ENCODE peak calls at places on chromosomes 11 and 22, in six cellular contexts. I is mesenchymal stem cell, Y is PC-3, R is OCI-LY7, T is IMR-90, B is keratinocyte. U is an unnamed sample.

GRCh38 chr22:39308614-39309363 is 10.6 kb downstream of the RPL3 start:
- DNase-seq in R (no peak), I (peak; percentile 95), T (peak; percentile 96), Y (peak; percentile 89), B (no peak), U (no peak)

GRCh38 chr11:14248577-14248976 is 110.4 kb downstream of the RRAS2 start:
- DNase-seq in T (no peak), R (peak; percentile 45), I (no peak), Y (no peak), B (no peak), U (peak; percentile 82)

GRCh38 chr11:117424781-117425180 is 97.1 kb downstream of the CEP164 start:
- DNase-seq in T (no peak), R (no peak), Y (no peak), B (no peak), I (peak; percentile 7), U (no peak)

GRCh38 chr22:30701872-30702271 is 7.2 kb downstream of the OSBP2 start:
- DNase-seq in I (no peak), T (peak; percentile 61), R (no peak), B (no peak), Y (peak; percentile 57), U (no peak)

GRCh38 chr11:118565062-118565461 is 669 bp downstream of the IFT46 start:
- DNase-seq in R (no peak), Y (peak; percentile 11), I (no peak), B (no peak), T (no peak), U (no peak)

GRCh38 chr11:64858467-64859401 is 14.3 kb upstream of the CDC42BPG start:
- DNase-seq in R (peak; percentile 68), T (no peak), Y (peak; percentile 50), B (no peak), I (no peak), U (no peak)

GRCh38 chr11:66546966-66547661 is 411 bp downstream of the ACTN3 start:
- DNase-seq in Y (no peak), R (no peak), T (no peak), I (no peak), B (no peak), U (peak; percentile 67)

GRCh38 chr11:118846181-118846946 is 37.3 kb upstream of the CXCR5 start:
- DNase-seq in R (no peak), Y (no peak), B (no peak), T (no peak), I (no peak), U (peak; percentile 28)

GRCh38 chr22:30453731-30454510 is 17.9 kb downstream of the SEC14L3 start:
- DNase-seq in B (no peak), R (no peak), I (peak; percentile 12), T (no peak), Y (no peak), U (peak; percentile 50)

GRCh38 chr11:43021466-43021865 is 290.3 kb upstream of the API5 start:
- DNase-seq in Y (peak; percentile 15), B (no peak), I (no peak), R (peak; percentile 15), T (no peak), U (peak; percentile 51)

GRCh38 chr22:31852691-31853370 is 91.5 kb upstream of the YWHAH start:
- DNase-seq in Y (no peak), I (no peak), T (peak; percentile 21), R (no peak), B (no peak), U (peak; percentile 24)

GRCh38 chr11:116432301-116432700 is 340.5 kb downstream of the BUD13 start:
- DNase-seq in B (no peak), T (no peak), R (no peak), Y (no peak), I (no peak), U (no peak)

GRCh38 chr11:87451400-87451799 is 413.7 kb downstream of the TMEM135 start:
- DNase-seq in I (peak; percentile 21), T (peak; percentile 33), B (no peak), R (no peak), Y (peak; percentile 42), U (peak; percentile 28)

GRCh38 chr22:48825802-48826520 is 1001.7 kb downstream of the BRD1 start:
- DNase-seq in T (no peak), B (no peak), R (no peak), Y (no peak), I (no peak), U (no peak)

GRCh38 chr11:70225629-70226582 is 22.8 kb downstream of the FADD start:
- DNase-seq in R (no peak), B (no peak), I (no peak), T (no peak), Y (no peak), U (no peak)

GRCh38 chr22:38963872-38964271 is 6.5 kb downstream of the APOBEC3A start:
- DNase-seq in R (no peak), Y (no peak), I (no peak), T (no peak), B (no peak), U (no peak)

GRCh38 chr11:27717377-27717776 is 17.1 kb upstream of the BDNF start:
- DNase-seq in B (no peak), T (no peak), I (peak; percentile 58), Y (peak; percentile 50), R (no peak), U (no peak)

GRCh38 chr22:29994027-29994715 is 86.1 kb upstream of the HORMAD2 start:
- DNase-seq in R (no peak), I (peak; percentile 74), T (peak; percentile 89), Y (peak; percentile 72), B (no peak), U (no peak)

GRCh38 chr11:61254403-61255025 is 13.5 kb downstream of the PGA5 start:
- DNase-seq in T (peak; percentile 52), Y (peak; percentile 79), I (peak; percentile 61), R (peak; percentile 69), B (peak; percentile 35), U (peak; percentile 72)

GRCh38 chr22:39214383-39215069 is 30.3 kb downstream of the PDGFB start:
- DNase-seq in Y (peak; percentile 94), I (peak; percentile 20), T (peak; percentile 36), B (peak; percentile 83), R (no peak), U (peak; percentile 77)

GRCh38 chr22:49790912-49791311 is 36.8 kb downstream of the BRD1 start:
- DNase-seq in T (no peak), R (no peak), I (no peak), B (no peak), Y (no peak), U (no peak)

GRCh38 chr11:29227816-29228215 is 789.0 kb downstream of the KCNA4 start:
- DNase-seq in I (no peak), Y (no peak), T (no peak), B (no peak), R (no peak), U (no peak)

GRCh38 chr22:19377565-19378361 is 53.8 kb downstream of the HIRA start:
- DNase-seq in I (no peak), R (no peak), Y (no peak), B (no peak), T (no peak), U (no peak)

GRCh38 chr11:18313985-18314763 is 7.8 kb downstream of the HPS5 start:
- DNase-seq in T (peak; percentile 36), Y (no peak), I (peak; percentile 54), R (no peak), B (peak; percentile 62), U (no peak)

GRCh38 chr11:10680956-10681487 is 12.5 kb downstream of the IRAG1 start:
- DNase-seq in I (peak; percentile 42), Y (no peak), B (no peak), T (peak; percentile 62), R (no peak), U (no peak)

GRCh38 chr22:37544955-37545702 is 15.2 kb upstream of the CDC42EP1 start:
- DNase-seq in Y (peak; percentile 78), I (peak; percentile 84), R (peak; percentile 46), B (no peak), T (peak; percentile 58), U (peak; percentile 83)

GRCh38 chr11:31804439-31805036 is 6.6 kb downstream of the PAX6 start:
- DNase-seq in I (no peak), B (no peak), Y (no peak), R (no peak), T (no peak), U (peak; percentile 66)

GRCh38 chr11:119196833-119197483 is 9.2 kb upstream of the CBL start:
- DNase-seq in T (peak; percentile 85), I (peak; percentile 91), Y (peak; percentile 94), R (peak; percentile 89), B (no peak), U (peak; percentile 84)

GRCh38 chr11:114260483-114260882 is 35.7 kb upstream of the NNMT start:
- DNase-seq in R (no peak), T (no peak), Y (no peak), I (no peak), B (no peak), U (no peak)
- H2AFZ ChIP-seq in R (no peak overlapping the region), T (no peak overlapping the region), Y (no peak overlapping the region), I (no peak overlapping the region), B (no peak overlapping the region), U (no peak overlapping the region)

DNA sequence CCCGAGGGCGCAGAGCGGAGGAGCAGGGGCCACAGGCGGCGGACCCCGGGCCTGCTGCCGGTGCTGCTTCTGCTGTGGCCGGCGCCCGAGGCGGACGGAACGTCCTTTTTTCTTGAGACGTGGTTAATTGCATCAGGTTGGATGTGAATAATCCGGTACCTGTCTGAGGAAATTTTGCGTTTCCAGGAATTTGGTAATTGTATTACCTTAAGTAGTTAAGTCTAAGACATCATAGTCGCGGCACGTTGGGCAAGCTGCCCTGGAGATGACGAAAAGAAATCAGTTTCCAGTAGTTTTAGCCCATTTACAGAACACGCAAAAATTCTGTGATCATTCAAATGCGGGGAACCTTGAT is 752 bp downstream of the SPECC1L start:
- DNase-seq in R (no peak), T (peak; percentile 12), Y (peak; percentile 16), I (peak; percentile 34), B (no peak), U (no peak)
- H2AFZ ChIP-seq in R (peak overlapping the region; percentile 45), T (peak overlapping the region; percentile 97), Y (peak overlapping the region; percentile 90), I (peak overlapping the region; percentile 86), B (peak overlapping the region; percentile 55), U (peak overlapping the region; percentile 75)

GRCh38 chr11:113174862-113175261 is 139.5 kb upstream of the TTC12 start:
- DNase-seq in Y (no peak), B (no peak), T (no peak), I (no peak), R (no peak), U (no peak)
- H2AFZ ChIP-seq in Y (no peak overlapping the region), B (no peak overlapping the region), T (no peak overlapping the region), I (no peak overlapping the region), R (no peak overlapping the region), U (no peak overlapping the region)

GRCh38 chr11:92828576-92828975 is 140.9 kb upstream of the MTNR1B start:
- DNase-seq in B (no peak), T (no peak), R (no peak), I (no peak), Y (no peak), U (peak; percentile 76)
- H2AFZ ChIP-seq in B (no peak overlapping the region), T (no peak overlapping the region), R (no peak overlapping the region), I (no peak overlapping the region), Y (no peak overlapping the region), U (peak overlapping the region; percentile 63)

DNA sequence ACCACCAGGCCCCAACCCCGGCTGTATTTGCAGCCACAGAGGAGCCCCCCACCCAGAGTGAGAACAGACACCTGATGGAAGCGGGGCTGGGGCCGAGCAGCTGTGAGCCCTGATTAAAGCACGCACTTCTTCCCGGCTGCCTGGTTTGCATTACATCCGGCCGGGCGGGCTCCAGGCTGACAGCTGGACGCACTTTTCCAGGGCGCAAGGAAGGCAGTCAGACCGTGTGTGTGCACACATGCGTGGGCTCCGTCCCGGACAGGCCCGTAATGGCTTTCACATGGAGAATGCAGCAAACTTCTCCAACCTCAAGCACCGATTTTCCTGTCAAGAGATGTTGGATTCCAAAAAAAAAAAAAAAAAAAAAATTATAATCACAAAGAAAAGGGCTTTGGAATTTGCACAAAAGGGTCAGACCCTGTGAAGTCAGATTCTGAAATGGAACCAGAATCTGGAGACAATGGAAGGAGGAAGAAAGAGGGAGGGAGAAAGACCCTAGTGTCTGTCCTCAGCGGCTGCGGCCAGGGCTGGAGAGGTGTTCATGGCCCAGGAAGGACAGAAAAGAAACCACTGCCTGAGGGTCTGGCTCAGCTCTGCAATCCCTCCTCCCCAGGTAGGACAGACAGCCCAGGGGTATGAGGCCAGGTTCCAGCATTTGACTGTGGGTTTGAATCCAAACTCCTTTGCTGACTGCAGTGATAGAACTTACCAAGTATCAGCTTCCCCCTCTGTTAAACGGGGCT is 365.5 kb downstream of the MN1 start:
- DNase-seq in B (no peak), Y (no peak), R (no peak), I (peak; percentile 27), T (peak; percentile 65), U (peak; percentile 77)
- H2AFZ ChIP-seq in B (no peak overlapping the region), Y (no peak overlapping the region), R (no peak overlapping the region), I (no peak overlapping the region), T (peak overlapping the region; percentile 36), U (no peak overlapping the region)

U was measured in neural progenitor cell.